ENCODE peak calls at places on chromosomes 3 and 15, in seven cellular contexts. One of them, this sample, is unnamed.

GRCh38 chr3:14773691-14774128 is 45.1 kb upstream of the FGD5 start:
- DNase-seq in HL-60: no peak
- DNase-seq in brain microvascular endothelial cell: no peak
- DNase-seq in GM23338: no peak
- DNase-seq in PC-9: no peak
- DNase-seq in DND-41: no peak
- DNase-seq in lower lobe of right lung: no peak
- DNase-seq in this sample: no peak

GRCh38 chr3:125110016-125110875 is 54.4 kb upstream of the HEG1 start:
- DNase-seq in HL-60: peak
- DNase-seq in PC-9: peak
- DNase-seq in GM23338: no peak
- DNase-seq in brain microvascular endothelial cell: peak
- DNase-seq in lower lobe of right lung: no peak
- DNase-seq in DND-41: no peak
- DNase-seq in this sample: no peak

GRCh38 chr3:191987951-191988350 is 527.0 kb downstream of the PYDC2 start:
- DNase-seq in HL-60: no peak
- DNase-seq in PC-9: no peak
- DNase-seq in GM23338: no peak
- DNase-seq in DND-41: no peak
- DNase-seq in brain microvascular endothelial cell: no peak
- DNase-seq in lower lobe of right lung: no peak
- DNase-seq in this sample: no peak

GRCh38 chr3:176097036-176097435 is 1100.2 kb downstream of the TBL1XR1 start:
- DNase-seq in HL-60: no peak
- DNase-seq in GM23338: peak
- DNase-seq in lower lobe of right lung: no peak
- DNase-seq in PC-9: no peak
- DNase-seq in brain microvascular endothelial cell: no peak
- DNase-seq in DND-41: no peak
- DNase-seq in this sample: no peak

GRCh38 chr3:146953523-146954125 is 348.5 kb upstream of the PLSCR5 start:
- DNase-seq in PC-9: no peak
- DNase-seq in lower lobe of right lung: no peak
- DNase-seq in HL-60: no peak
- DNase-seq in brain microvascular endothelial cell: peak
- DNase-seq in GM23338: no peak
- DNase-seq in DND-41: no peak
- DNase-seq in this sample: no peak

GRCh38 chr3:8945890-8946590 is 17.2 kb downstream of the RAD18 start:
- DNase-seq in HL-60: no peak
- DNase-seq in brain microvascular endothelial cell: no peak
- DNase-seq in PC-9: no peak
- DNase-seq in GM23338: no peak
- DNase-seq in lower lobe of right lung: no peak
- DNase-seq in DND-41: no peak
- DNase-seq in this sample: no peak

GRCh38 chr15:29670266-29670665 is 152.0 kb downstream of the TJP1 start:
- DNase-seq in HL-60: no peak
- DNase-seq in brain microvascular endothelial cell: no peak
- DNase-seq in PC-9: no peak
- DNase-seq in GM23338: no peak
- DNase-seq in lower lobe of right lung: no peak
- DNase-seq in DND-41: no peak
- DNase-seq in this sample: no peak

GRCh38 chr3:87742250-87742649 is 316.6 kb downstream of the CGGBP1 start:
- DNase-seq in HL-60: no peak
- DNase-seq in lower lobe of right lung: no peak
- DNase-seq in PC-9: no peak
- DNase-seq in GM23338: no peak
- DNase-seq in brain microvascular endothelial cell: no peak
- DNase-seq in DND-41: no peak
- DNase-seq in this sample: no peak

GRCh38 chr3:4670352-4670751 is 177.2 kb downstream of the ITPR1 start:
- DNase-seq in PC-9: no peak
- DNase-seq in brain microvascular endothelial cell: peak
- DNase-seq in DND-41: no peak
- DNase-seq in lower lobe of right lung: no peak
- DNase-seq in HL-60: no peak
- DNase-seq in GM23338: peak
- DNase-seq in this sample: no peak

GRCh38 chr3:137765310-137766033 is 1.4 kb downstream of the SOX14 start:
- DNase-seq in brain microvascular endothelial cell: no peak
- DNase-seq in lower lobe of right lung: no peak
- DNase-seq in PC-9: no peak
- DNase-seq in GM23338: peak
- DNase-seq in HL-60: no peak
- DNase-seq in DND-41: no peak
- DNase-seq in this sample: no peak

GRCh38 chr3:184565421-184566211 is 4.0 kb downstream of the EPHB3 start:
- DNase-seq in brain microvascular endothelial cell: peak
- DNase-seq in DND-41: no peak
- DNase-seq in lower lobe of right lung: peak
- DNase-seq in HL-60: no peak
- DNase-seq in GM23338: no peak
- DNase-seq in PC-9: peak
- DNase-seq in this sample: no peak

GRCh38 chr3:52150860-52151259 is 3.4 kb downstream of the POC1A start:
- DNase-seq in GM23338: no peak
- DNase-seq in HL-60: no peak
- DNase-seq in PC-9: no peak
- DNase-seq in brain microvascular endothelial cell: no peak
- DNase-seq in lower lobe of right lung: no peak
- DNase-seq in DND-41: no peak
- DNase-seq in this sample: no peak

GRCh38 chr3:52154135-52155094 is at the start of gene POC1A:
- DNase-seq in GM23338: peak
- DNase-seq in lower lobe of right lung: peak
- DNase-seq in DND-41: peak
- DNase-seq in HL-60: peak
- DNase-seq in brain microvascular endothelial cell: peak
- DNase-seq in PC-9: peak
- DNase-seq in this sample: peak

GRCh38 chr3:52150357-52150756 is 3.9 kb downstream of the POC1A start:
- DNase-seq in HL-60: no peak
- DNase-seq in DND-41: no peak
- DNase-seq in lower lobe of right lung: no peak
- DNase-seq in brain microvascular endothelial cell: no peak
- DNase-seq in PC-9: no peak
- DNase-seq in GM23338: no peak
- DNase-seq in this sample: no peak

GRCh38 chr3:52155912-52156311 is 1.7 kb upstream of the POC1A start:
- DNase-seq in brain microvascular endothelial cell: no peak
- DNase-seq in GM23338: no peak
- DNase-seq in DND-41: no peak
- DNase-seq in lower lobe of right lung: no peak
- DNase-seq in PC-9: no peak
- DNase-seq in HL-60: no peak
- DNase-seq in this sample: no peak

DNA sequence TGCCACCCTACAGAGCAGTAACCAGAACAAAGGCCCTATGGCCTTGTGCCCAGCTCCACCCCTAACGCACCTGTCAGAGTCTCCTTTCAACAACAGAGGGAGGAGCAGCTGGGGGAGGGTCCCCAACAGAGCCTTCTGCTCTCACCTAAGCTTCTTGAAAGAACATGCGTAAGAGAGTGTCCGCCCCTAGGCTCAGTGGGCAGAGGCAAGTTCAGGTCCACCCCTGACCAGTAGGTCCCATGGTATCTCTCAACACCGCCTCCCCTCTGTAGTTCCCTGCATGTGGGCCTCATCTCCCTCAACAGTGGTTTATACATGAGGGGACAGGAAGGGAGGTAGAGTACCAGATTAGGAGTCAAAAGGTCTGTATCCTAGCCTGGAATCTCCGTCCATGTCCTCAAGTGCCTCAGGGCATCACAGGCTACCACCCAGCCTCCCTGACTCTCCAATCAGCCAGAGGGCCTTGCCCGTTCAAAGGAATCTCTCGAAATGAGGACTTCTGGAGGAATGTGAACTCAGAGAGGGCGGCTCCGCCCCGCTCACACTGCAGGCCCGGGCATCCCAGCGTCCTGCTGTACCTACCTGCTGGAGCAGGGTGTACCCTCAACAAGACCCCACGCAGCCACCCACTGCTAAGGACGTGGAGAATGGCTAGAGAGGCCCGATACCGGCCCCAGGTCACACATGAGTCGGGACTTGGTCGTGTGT is 680 bp downstream of the POC1A start:
- DNase-seq in GM23338: peak
- DNase-seq in DND-41: peak
- DNase-seq in brain microvascular endothelial cell: peak
- DNase-seq in lower lobe of right lung: peak
- DNase-seq in HL-60: peak
- DNase-seq in PC-9: peak
- DNase-seq in this sample: no peak
- H3K4me3 ChIP-seq in GM23338: peak
- H3K4me3 ChIP-seq in DND-41: peak
- H3K4me3 ChIP-seq in brain microvascular endothelial cell: peak
- H3K4me3 ChIP-seq in lower lobe of right lung: peak
- H3K4me3 ChIP-seq in HL-60: peak
- H3K4me3 ChIP-seq in PC-9: peak
- H3K4me3 ChIP-seq in this sample: peak

GRCh38 chr3:52242039-52242438 is 3.1 kb upstream of the TWF2 start:
- DNase-seq in HL-60: no peak
- DNase-seq in lower lobe of right lung: no peak
- DNase-seq in GM23338: no peak
- DNase-seq in PC-9: no peak
- DNase-seq in DND-41: no peak
- DNase-seq in brain microvascular endothelial cell: no peak
- DNase-seq in this sample: no peak

GRCh38 chr3:52238761-52239701 is at the start of gene TWF2:
- DNase-seq in GM23338: peak
- DNase-seq in HL-60: peak
- DNase-seq in lower lobe of right lung: peak
- DNase-seq in DND-41: peak
- DNase-seq in brain microvascular endothelial cell: peak
- DNase-seq in PC-9: no peak
- DNase-seq in this sample: peak

GRCh38 chr3:52238193-52238760 is 681 bp downstream of the TWF2 start:
- DNase-seq in GM23338: peak
- DNase-seq in brain microvascular endothelial cell: no peak
- DNase-seq in HL-60: no peak
- DNase-seq in PC-9: no peak
- DNase-seq in lower lobe of right lung: no peak
- DNase-seq in DND-41: no peak
- DNase-seq in this sample: no peak

GRCh38 chr3:52240886-52241244 is 1.9 kb upstream of the TWF2 start:
- DNase-seq in HL-60: no peak
- DNase-seq in brain microvascular endothelial cell: no peak
- DNase-seq in GM23338: no peak
- DNase-seq in lower lobe of right lung: no peak
- DNase-seq in PC-9: no peak
- DNase-seq in DND-41: no peak
- DNase-seq in this sample: no peak

DNA sequence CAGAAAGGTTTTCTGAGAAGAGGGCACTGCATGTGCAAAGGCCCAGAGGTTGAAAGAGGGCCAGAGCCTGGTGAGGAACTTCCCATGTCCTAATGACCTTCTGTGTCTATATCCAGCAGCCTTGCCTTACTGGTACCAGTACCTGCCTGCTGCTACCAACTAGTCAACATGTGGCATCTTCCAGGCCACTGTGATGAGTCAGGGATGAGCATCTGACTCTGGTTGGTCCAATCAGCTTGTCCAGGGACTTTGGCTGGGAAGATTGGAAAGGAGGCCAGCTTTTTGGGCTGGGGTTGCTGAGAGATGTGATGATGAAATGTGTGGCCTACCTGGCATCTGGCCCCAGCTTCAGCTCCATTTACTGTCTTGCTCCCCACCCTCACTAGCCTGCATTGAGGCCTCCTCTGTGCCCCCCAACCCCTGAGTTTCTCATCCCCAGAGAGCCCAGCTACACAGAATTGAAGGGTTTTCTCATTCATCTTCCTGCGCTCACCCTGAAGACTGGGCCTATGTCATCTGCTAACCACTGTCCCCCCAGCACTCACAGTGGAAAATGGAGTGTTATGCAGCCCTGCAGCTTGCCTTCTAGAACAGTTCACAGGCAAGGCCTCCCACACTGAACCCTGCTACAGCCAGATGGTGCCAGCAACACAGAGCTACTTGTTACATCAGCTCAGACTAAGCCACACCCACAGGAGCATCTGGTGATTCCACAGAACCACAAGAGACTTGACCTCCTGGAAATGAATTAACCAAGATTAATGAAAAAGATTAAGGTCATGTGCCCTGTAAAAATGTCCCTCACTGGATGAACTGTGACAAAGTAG is 1.3 kb upstream of the TWF2 start:
- DNase-seq in PC-9: peak
- DNase-seq in GM23338: peak
- DNase-seq in lower lobe of right lung: peak
- DNase-seq in HL-60: peak
- DNase-seq in brain microvascular endothelial cell: peak
- DNase-seq in DND-41: peak
- DNase-seq in this sample: peak
- TF ChIP-seq CTCF in PC-9: no peak
- TF ChIP-seq CTCF in GM23338: no peak
- TF ChIP-seq CTCF in lower lobe of right lung: no peak
- TF ChIP-seq CTCF in HL-60: no peak
- TF ChIP-seq CTCF in brain microvascular endothelial cell: peak
- TF ChIP-seq CTCF in DND-41: peak
- TF ChIP-seq CTCF in this sample: no peak

GRCh38 chr3:129651316-129652202 is 45.1 kb upstream of the PLXND1 start:
- DNase-seq in PC-9: peak
- DNase-seq in brain microvascular endothelial cell: peak
- DNase-seq in DND-41: no peak
- DNase-seq in HL-60: no peak
- DNase-seq in lower lobe of right lung: no peak
- DNase-seq in GM23338: peak
- DNase-seq in this sample: no peak
- H3K27ac ChIP-seq in PC-9: peak
- H3K27ac ChIP-seq in brain microvascular endothelial cell: no peak
- H3K27ac ChIP-seq in DND-41: no peak
- H3K27ac ChIP-seq in HL-60: no peak
- H3K27ac ChIP-seq in lower lobe of right lung: no peak
- H3K27ac ChIP-seq in GM23338: peak
- H3K27ac ChIP-seq in this sample: peak

GRCh38 chr3:195397524-195397923 is 45.3 kb downstream of the ACAP2 start:
- DNase-seq in PC-9: no peak
- DNase-seq in lower lobe of right lung: no peak
- DNase-seq in HL-60: no peak
- DNase-seq in GM23338: no peak
- DNase-seq in brain microvascular endothelial cell: no peak
- DNase-seq in DND-41: no peak
- DNase-seq in this sample: no peak
- H3K4me3 ChIP-seq in PC-9: no peak
- H3K4me3 ChIP-seq in lower lobe of right lung: no peak
- H3K4me3 ChIP-seq in HL-60: no peak
- H3K4me3 ChIP-seq in GM23338: no peak
- H3K4me3 ChIP-seq in brain microvascular endothelial cell: no peak
- H3K4me3 ChIP-seq in DND-41: no peak
- H3K4me3 ChIP-seq in this sample: no peak

DNA sequence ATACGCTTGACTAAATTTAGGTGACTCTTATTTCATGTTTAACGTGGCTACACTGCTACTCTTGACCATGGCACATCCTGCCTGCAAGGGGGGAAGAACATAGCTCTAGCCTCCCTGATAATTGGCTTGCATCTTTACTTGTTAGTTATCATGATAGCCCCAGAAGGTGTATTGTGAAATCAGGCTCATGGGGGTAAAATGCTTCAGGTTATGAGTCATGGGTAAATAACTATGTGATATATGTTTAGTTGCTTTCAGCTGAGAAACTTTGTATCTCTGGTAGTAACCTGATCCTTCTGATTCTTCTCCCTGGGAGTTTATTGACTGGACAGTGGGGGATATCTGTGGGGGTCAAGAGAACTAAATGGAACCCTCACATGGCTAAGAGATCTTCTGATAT is 660.8 kb upstream of the UBE2E2 start:
- DNase-seq in lower lobe of right lung: no peak
- DNase-seq in DND-41: no peak
- DNase-seq in brain microvascular endothelial cell: peak
- DNase-seq in GM23338: no peak
- DNase-seq in HL-60: no peak
- DNase-seq in PC-9: peak
- DNase-seq in this sample: no peak
- TF ChIP-seq CTCF in lower lobe of right lung: no peak
- TF ChIP-seq CTCF in DND-41: no peak
- TF ChIP-seq CTCF in brain microvascular endothelial cell: no peak
- TF ChIP-seq CTCF in GM23338: no peak
- TF ChIP-seq CTCF in HL-60: no peak
- TF ChIP-seq CTCF in PC-9: no peak
- TF ChIP-seq CTCF in this sample: no peak

This sample was measured in tibial nerve.